ENCODE peak calls at places on chromosomes 2 and 18, in four cellular contexts. Z, F, P and M are unnamed samples.

GRCh38 chr2:149561309-149561926 is 26.2 kb downstream of the MMADHC start:
- DNase-seq in Z (peak; percentile 17), P (no peak), F (peak; percentile 23), M (no peak)

GRCh38 chr18:12520442-12520992 is 112.8 kb downstream of the PRELID3A start:
- DNase-seq in Z (peak; percentile 21), P (no peak), F (no peak), M (no peak)

GRCh38 chr2:129742415-129742814 is 237.1 kb upstream of the RAB6C start:
- DNase-seq in F (no peak), Z (no peak), P (peak; percentile 69), M (no peak)

GRCh38 chr2:119427756-119428155 is 3.9 kb upstream of the TMEM37 start:
- DNase-seq in Z (no peak), F (no peak), P (no peak), M (no peak)

GRCh38 chr2:67394734-67395133 is 2.4 kb upstream of the ETAA1 start:
- DNase-seq in P (no peak), F (no peak), Z (no peak), M (peak; percentile 57)

GRCh38 chr2:121386707-121387106 is 101.7 kb upstream of the TFCP2L1 start:
- DNase-seq in Z (no peak), F (no peak), P (no peak), M (peak; percentile 46)

GRCh38 chr2:237677951-237678481 is 50.6 kb downstream of the LRRFIP1 start:
- DNase-seq in P (no peak), Z (peak; percentile 81), F (peak; percentile 92), M (peak; percentile 37)

GRCh38 chr2:152715854-152716428 is 1.3 kb downstream of the PRPF40A start:
- DNase-seq in P (no peak), Z (no peak), F (peak; percentile 79), M (peak; percentile 29)

GRCh38 chr2:231711677-231712461 is 3.5 kb downstream of the PTMA start:
- DNase-seq in Z (no peak), P (no peak), F (no peak), M (no peak)

GRCh38 chr2:86512922-86513321 is 50.3 kb downstream of the CHMP3 start:
- DNase-seq in F (no peak), P (no peak), Z (no peak), M (no peak)

GRCh38 chr2:239747274-239747673 is 277.9 kb downstream of the NDUFA10 start:
- DNase-seq in Z (no peak), P (no peak), F (peak; percentile 42), M (no peak)

GRCh38 chr2:158619496-158619895 is 162.7 kb downstream of the PKP4 start:
- DNase-seq in Z (no peak), F (peak; percentile 18), P (no peak), M (peak; percentile 46)

GRCh38 chr2:185208261-185208660 is 530.3 kb upstream of the FSIP2 start:
- DNase-seq in Z (no peak), F (peak; percentile 23), P (no peak), M (no peak)

GRCh38 chr2:16652296-16653082 is 13.1 kb downstream of the CYRIA start:
- DNase-seq in P (no peak), F (no peak), Z (no peak), M (no peak)

GRCh38 chr18:73739098-73739497 is 408.5 kb downstream of the FBXO15 start:
- DNase-seq in F (no peak), P (no peak), Z (no peak), M (no peak)

GRCh38 chr18:48636436-48636835 is 97.6 kb downstream of the CTIF start:
- DNase-seq in F (no peak), Z (peak; percentile 10), P (peak; percentile 44), M (no peak)

GRCh38 chr18:79064228-79064627 is 5.0 kb upstream of the ATP9B start:
- DNase-seq in F (no peak), P (no peak), Z (no peak), M (no peak)

GRCh38 chr2:232689152-232689910 is 7.8 kb upstream of the GIGYF2 start:
- DNase-seq in P (peak; percentile 47), Z (no peak), F (no peak), M (peak; percentile 11)

GRCh38 chr2:223649941-223650530 is 47.9 kb upstream of the SCG2 start:
- DNase-seq in Z (no peak), F (no peak), P (no peak), M (no peak)

GRCh38 chr2:239311132-239312040 is 89.4 kb downstream of the HDAC4 start:
- DNase-seq in F (no peak), Z (peak; percentile 75), P (peak; percentile 82), M (no peak)

GRCh38 chr2:72496479-72496878 is 329.4 kb downstream of the EXOC6B start:
- DNase-seq in F (no peak), P (no peak), Z (no peak), M (no peak)

GRCh38 chr2:105802587-105802986 is 57.9 kb downstream of the NCK2 start:
- DNase-seq in Z (no peak), P (no peak), F (no peak), M (no peak)

GRCh38 chr2:74259191-74259590 is 60.8 kb downstream of the MTHFD2 start:
- DNase-seq in Z (no peak), P (no peak), F (no peak), M (no peak)

GRCh38 chr2:19574788-19575260 is 216.4 kb upstream of the OSR1 start:
- DNase-seq in Z (peak; percentile 40), P (peak; percentile 86), F (no peak), M (peak; percentile 54)

GRCh38 chr2:219823566-219823965 is 196.1 kb downstream of the SLC4A3 start:
- DNase-seq in Z (no peak), P (no peak), F (no peak), M (no peak)

GRCh38 chr18:61893304-61893970 is 630 bp upstream of the RNF152 start:
- DNase-seq in P (no peak), F (no peak), Z (peak; percentile 62), M (peak; percentile 29)

GRCh38 chr18:61892683-61893303 is at the start of gene RNF152:
- DNase-seq in P (no peak), Z (peak; percentile 66), F (no peak), M (no peak)

GRCh38 chr18:61894751-61895524 is 2.1 kb upstream of the RNF152 start:
- DNase-seq in P (no peak), Z (peak; percentile 57), F (no peak), M (no peak)

GRCh38 chr18:61896118-61896517 is 3.3 kb upstream of the RNF152 start:
- DNase-seq in F (no peak), Z (no peak), P (no peak), M (no peak)

DNA sequence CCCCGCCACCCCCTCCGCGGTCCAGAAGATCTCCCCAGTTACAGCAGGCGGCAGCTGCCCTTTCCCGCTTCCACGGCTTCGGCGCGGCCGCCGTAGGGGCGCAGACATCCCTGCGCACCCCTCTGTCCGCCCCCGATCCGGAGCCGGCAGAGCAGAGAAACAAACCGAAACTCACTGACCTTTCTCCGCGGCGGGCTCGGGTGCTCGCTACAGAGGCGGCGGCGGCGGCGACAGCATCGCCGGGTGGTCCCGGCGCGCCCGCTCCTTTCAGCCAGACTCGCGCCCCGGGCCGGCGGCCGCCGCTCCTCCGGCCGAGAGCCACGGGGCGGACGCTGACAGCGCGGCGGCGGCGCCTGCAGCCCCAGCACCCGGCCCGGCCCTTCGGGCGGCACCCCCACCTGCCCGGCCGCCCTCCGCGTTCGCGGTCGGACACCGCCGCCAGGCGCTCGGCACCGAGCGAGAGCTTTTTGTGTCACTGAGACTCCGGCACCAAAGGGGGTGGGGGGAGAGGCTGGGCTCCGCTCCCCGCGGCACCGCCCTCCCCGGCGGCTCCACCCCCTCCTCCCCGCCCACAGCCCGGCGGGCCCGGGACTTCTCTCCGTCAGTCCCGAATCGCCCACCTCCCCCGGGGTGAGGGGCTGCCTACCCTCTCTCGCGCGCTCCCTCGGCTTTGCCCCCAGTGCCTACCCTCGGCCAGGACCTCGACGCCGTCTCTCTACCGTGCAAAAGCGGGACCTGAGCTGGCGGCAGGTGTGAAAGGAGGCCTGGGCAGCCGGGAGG is 1.4 kb upstream of the RNF152 start:
- DNase-seq in Z (peak; percentile 87), F (peak; percentile 47), P (peak; percentile 85), M (peak; percentile 70)
- TF ChIP-seq CTCF in Z (peak; percentile 73), F (no peak), P (no peak), M (no peak)

GRCh38 chr2:36376992-36377738 is 21.6 kb downstream of the CRIM1 start:
- DNase-seq in F (no peak), Z (no peak), P (no peak), M (peak; percentile 37)
- TF ChIP-seq CTCF in F (no peak), Z (no peak), P (no peak), M (no peak)

DNA sequence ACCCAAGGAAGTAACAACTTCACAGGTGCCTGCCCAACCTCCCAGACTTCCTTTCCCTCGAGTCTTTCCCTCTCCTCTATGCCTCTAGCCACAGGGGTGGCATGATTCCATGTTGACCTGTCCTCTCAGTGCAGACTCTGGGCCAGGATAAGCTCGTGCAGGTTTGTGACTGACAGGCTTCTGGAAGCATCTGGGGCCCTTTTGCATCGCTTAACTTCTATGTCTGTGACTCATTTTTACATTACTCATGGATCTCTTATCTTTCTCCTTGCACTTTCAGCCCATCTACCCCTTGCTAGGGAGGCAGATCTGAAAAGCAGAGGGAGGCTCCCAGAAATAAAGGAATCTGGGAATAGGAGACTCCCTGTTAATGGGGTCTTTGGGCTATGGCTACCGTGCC is 98.5 kb upstream of the RIOK3 start:
- DNase-seq in F (no peak), Z (no peak), P (no peak), M (peak; percentile 32)
- TF ChIP-seq CTCF in F (no peak), Z (no peak), P (no peak), M (no peak)

GRCh38 chr2:24616606-24617005 is 125.6 kb downstream of the NCOA1 start:
- DNase-seq in F (no peak), Z (no peak), P (no peak), M (no peak)

GRCh38 chr2:24617431-24617830 is 126.4 kb downstream of the NCOA1 start:
- DNase-seq in P (no peak), F (no peak), Z (no peak), M (no peak)

GRCh38 chr2:24611626-24612025 is 120.6 kb downstream of the NCOA1 start:
- DNase-seq in F (no peak), Z (no peak), P (no peak), M (no peak)

GRCh38 chr2:24613154-24613814 is 122.2 kb downstream of the NCOA1 start:
- DNase-seq in P (no peak), Z (no peak), F (peak; percentile 48), M (peak; percentile 75)
- TF ChIP-seq CTCF in P (no peak), Z (no peak), F (peak; percentile 46), M (peak; percentile 81)

DNA sequence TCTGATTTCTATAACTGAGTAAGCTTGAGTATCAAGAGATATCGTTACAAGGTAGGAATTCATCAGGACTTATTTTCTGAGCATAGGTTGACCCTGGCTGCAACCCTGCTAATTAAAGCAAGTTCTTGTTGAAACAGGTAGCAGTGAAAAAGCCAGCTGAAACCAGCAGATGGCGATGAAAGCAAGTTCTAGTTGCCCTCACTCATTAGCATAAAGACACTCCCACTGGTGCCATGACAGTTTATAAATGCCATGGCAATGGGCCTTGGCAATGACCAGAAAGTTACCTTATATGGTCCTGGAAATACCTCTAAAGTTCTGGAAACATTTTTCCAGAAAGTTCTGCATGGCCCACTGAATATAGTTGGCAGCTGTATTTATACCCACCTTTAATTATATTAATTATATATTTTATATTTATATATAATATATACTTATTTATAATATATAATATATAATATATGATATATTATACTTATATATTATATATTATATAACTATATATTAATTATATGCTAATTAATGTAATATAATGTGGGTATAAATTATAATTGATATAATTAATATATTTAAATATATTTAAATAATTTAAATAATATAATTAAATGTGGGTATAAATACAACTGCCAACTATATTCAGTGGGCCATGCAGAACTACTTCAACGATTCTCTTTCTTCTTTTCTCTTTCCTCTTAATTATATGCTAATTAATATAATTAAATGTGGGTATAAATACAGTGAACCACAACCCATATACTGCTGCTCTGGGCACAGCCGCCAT is 188.0 kb downstream of the CDH7 start:
- DNase-seq in Z (no peak), F (peak; percentile 61), P (no peak), M (no peak)
- TF ChIP-seq CTCF in Z (no peak), F (peak; percentile 33), P (no peak), M (peak; percentile 13)